ENCODE peak calls at places on chromosomes 7 and 10, in seven cellular contexts. S, B, G, I, X, V and W are unnamed samples.
A peak's percentile ranks its signal among the peaks of the same experiment; 100 is the strongest.

GRCh38 chr10:31599626-31600504 is 280.8 kb downstream of the ZEB1 start:
- DNase-seq in S (no peak), B (no peak), G (no peak), I (no peak), X (no peak), V (no peak), W (no peak)

GRCh38 chr7:47474937-47475879 is 106.7 kb downstream of the TNS3 start:
- DNase-seq in S (peak; percentile 92), B (peak; percentile 87), G (peak; percentile 93), I (peak; percentile 88), X (no peak), V (peak; percentile 86), W (peak; percentile 96)

GRCh38 chr7:99561735-99562051 is 3.3 kb downstream of the ZNF655 start:
- DNase-seq in S (no peak), B (no peak), G (no peak), I (no peak), X (no peak), V (no peak), W (no peak)

GRCh38 chr7:131159961-131160361 is 167.7 kb upstream of the MKLN1 start:
- DNase-seq in S (no peak), B (no peak), G (no peak), I (no peak), X (no peak), V (no peak), W (no peak)

GRCh38 chr7:107661081-107661864 is 645 bp downstream of the SLC26A4 start:
- DNase-seq in S (peak; percentile 30), B (peak; percentile 37), G (peak; percentile 60), I (peak; percentile 19), X (peak; percentile 46), V (peak; percentile 36), W (peak; percentile 82)

GRCh38 chr10:106935978-106936451 is 228.5 kb downstream of the SORCS1 start:
- DNase-seq in S (no peak), B (no peak), G (no peak), I (no peak), X (peak; percentile 54), V (no peak), W (no peak)

GRCh38 chr7:158494162-158494586 is 93.4 kb downstream of the PTPRN2 start:
- DNase-seq in S (no peak), B (no peak), G (peak; percentile 33), I (no peak), X (no peak), V (no peak), W (no peak)

GRCh38 chr7:28358423-28358868 is 53.9 kb upstream of the CREB5 start:
- DNase-seq in S (no peak), B (no peak), G (peak; percentile 61), I (no peak), X (no peak), V (no peak), W (no peak)

GRCh38 chr10:35092851-35093250 is 2.7 kb upstream of the CUL2 start:
- DNase-seq in S (no peak), B (no peak), G (peak; percentile 30), I (no peak), X (no peak), V (no peak), W (no peak)

GRCh38 chr7:137304624-137305235 is 38.8 kb downstream of the PTN start:
- DNase-seq in S (no peak), B (no peak), G (no peak), I (no peak), X (no peak), V (no peak), W (no peak)

GRCh38 chr10:11754620-11755019 is 12.4 kb downstream of the ECHDC3 start:
- DNase-seq in S (no peak), B (no peak), G (no peak), I (no peak), X (no peak), V (no peak), W (no peak)
- H3K27ac ChIP-seq in S (no peak overlapping the region), B (no peak overlapping the region), G (no peak overlapping the region), I (no peak overlapping the region), X (no peak overlapping the region), V (no peak overlapping the region), W (no peak overlapping the region)

GRCh38 chr7:16916733-16917132 is 35.0 kb upstream of the AGR3 start:
- DNase-seq in S (no peak), B (no peak), G (no peak), I (no peak), X (no peak), V (no peak), W (no peak)

GRCh38 chr7:16921151-16921550 is 39.4 kb upstream of the AGR3 start:
- DNase-seq in S (no peak), B (no peak), G (peak; percentile 55), I (no peak), X (no peak), V (no peak), W (no peak)

GRCh38 chr7:16919440-16919839 is 37.7 kb upstream of the AGR3 start:
- DNase-seq in S (no peak), B (no peak), G (no peak), I (no peak), X (no peak), V (no peak), W (no peak)

GRCh38 chr7:16916111-16916639 is 34.4 kb upstream of the AGR3 start:
- DNase-seq in S (no peak), B (no peak), G (peak; percentile 75), I (no peak), X (peak; percentile 73), V (no peak), W (no peak)

DNA sequence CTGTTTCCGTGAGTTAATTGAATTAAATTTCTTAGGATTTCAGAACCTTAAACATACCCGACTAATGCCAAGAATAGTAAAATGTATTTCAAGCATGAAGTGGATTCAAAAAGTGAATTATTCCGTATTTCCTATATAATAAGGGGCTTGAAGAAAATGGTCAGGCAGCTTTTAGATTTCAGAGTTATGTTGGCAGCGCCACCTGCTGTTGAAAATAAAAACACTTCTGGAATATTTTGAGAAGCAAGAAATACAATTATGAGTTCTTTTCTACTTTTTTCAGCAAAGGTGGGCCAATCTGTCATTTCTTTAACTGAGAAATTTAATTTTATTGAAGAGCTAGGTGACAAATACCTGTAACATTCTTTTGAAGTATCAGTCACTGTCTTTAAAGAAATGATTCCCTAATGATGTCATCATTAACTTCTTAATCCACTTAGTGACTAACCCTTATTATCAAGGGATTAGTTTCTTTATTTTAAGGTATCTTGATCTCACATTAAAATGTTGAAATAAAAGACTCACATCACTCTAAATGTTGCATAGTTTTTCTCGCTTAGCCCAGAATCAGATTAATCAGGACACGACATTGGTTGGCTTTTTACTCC is 36.6 kb upstream of the AGR3 start:
- DNase-seq in S (no peak), B (no peak), G (peak; percentile 68), I (peak; percentile 21), X (peak; percentile 78), V (no peak), W (no peak)
- H3K4me1 ChIP-seq in S (no peaks in the 10 kb centered on the region), B (no peaks in the 10 kb centered on the region), G (peaks cover 57% of the 10 kb centered on the region), I (no peaks in the 10 kb centered on the region), X (peaks cover 58% of the 10 kb centered on the region), V (no peaks in the 10 kb centered on the region), W (no peaks in the 10 kb centered on the region)

GRCh38 chr10:46556515-46557318 is at the start of gene GPRIN2:
- DNase-seq in S (peak; percentile 21), B (no peak), G (no peak), I (no peak), X (no peak), V (peak; percentile 23), W (peak; percentile 59)
- H3K27ac ChIP-seq in S (no peak within 1 kb of the TSS), B (no peak within 1 kb of the TSS), G (peak within 1 kb of the TSS; percentile 88), I (no peak within 1 kb of the TSS), X (no peak within 1 kb of the TSS), V (no peak within 1 kb of the TSS), W (no peak within 1 kb of the TSS)

DNA sequence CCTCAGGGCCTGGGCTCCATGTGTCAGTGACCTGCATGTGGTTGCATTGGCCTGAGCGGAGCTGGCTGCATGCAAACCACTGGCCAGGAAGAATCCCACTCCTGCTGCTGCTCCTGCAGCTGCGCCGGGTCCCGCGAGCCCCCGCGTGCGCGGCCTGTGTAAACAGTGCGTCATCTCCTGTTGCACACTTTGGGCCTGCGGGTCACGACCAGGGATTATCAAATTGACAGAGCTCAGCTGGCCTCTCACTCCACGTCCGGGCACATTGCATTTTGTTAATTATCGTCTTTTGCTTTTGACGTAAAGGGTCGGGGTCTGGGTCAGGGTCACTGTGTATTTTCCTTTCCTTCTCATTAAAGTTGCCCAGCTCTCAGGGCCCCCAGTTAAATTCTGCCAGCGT is 132.6 kb downstream of the RGS10 start:
- DNase-seq in S (no peak), B (peak; percentile 44), G (no peak), I (peak; percentile 91), X (no peak), V (peak; percentile 84), W (no peak)
- H3K4me1 ChIP-seq in S (no peaks in the 10 kb centered on the region), B (peaks cover 11% of the 10 kb centered on the region), G (no peaks in the 10 kb centered on the region), I (peaks cover 64% of the 10 kb centered on the region), X (no peaks in the 10 kb centered on the region), V (peaks cover 52% of the 10 kb centered on the region), W (no peaks in the 10 kb centered on the region)

GRCh38 chr10:23120001-23120934 is 24.9 kb downstream of the MSRB2 start:
- DNase-seq in S (no peak), B (no peak), G (no peak), I (no peak), X (no peak), V (no peak), W (no peak)
- H3K27ac ChIP-seq in S (no peak overlapping the region), B (no peak overlapping the region), G (no peak overlapping the region), I (no peak overlapping the region), X (no peak overlapping the region), V (no peak overlapping the region), W (no peak overlapping the region)